ENCODE peak calls at places on chromosome 15, in four cellular contexts. Z, J, H and W are unnamed samples.

GRCh38 chr15:55858661-55859060 is 115.7 kb upstream of the PRTG start:
- DNase-seq in Z (no peak), J (no peak), H (no peak), W (no peak)

GRCh38 chr15:74281147-74282133 is 45.3 kb downstream of the CCDC33 start:
- DNase-seq in Z (no peak), J (no peak), H (no peak), W (no peak)

GRCh38 chr15:65869954-65870871 is 922 bp downstream of the RAB11A start:
- DNase-seq in J (no peak), H (peak), Z (peak), W (peak)

GRCh38 chr15:73889725-73890124 is 16.4 kb downstream of the TBC1D21 start:
- DNase-seq in J (no peak), H (no peak), Z (no peak), W (no peak)

GRCh38 chr15:68812596-68813548 is 7.8 kb downstream of the ANP32A start:
- DNase-seq in Z (no peak), J (no peak), H (no peak), W (no peak)

GRCh38 chr15:62393196-62393595 is 228.1 kb upstream of the C2CD4B start:
- DNase-seq in H (no peak), J (no peak), Z (no peak), W (no peak)

GRCh38 chr15:28017423-28017924 is 81.6 kb downstream of the OCA2 start:
- DNase-seq in J (no peak), H (no peak), Z (no peak), W (no peak)

GRCh38 chr15:25789206-25789605 is 73.9 kb downstream of the ATP10A start:
- DNase-seq in H (peak), J (no peak), Z (no peak), W (no peak)

GRCh38 chr15:90870354-90871096 is 2.1 kb downstream of the FURIN start:
- DNase-seq in H (no peak), Z (no peak), J (no peak), W (no peak)

GRCh38 chr15:93110502-93111040 is 21.6 kb upstream of the RGMA start:
- DNase-seq in Z (no peak), H (no peak), J (no peak), W (no peak)